ENCODE peak calls at places on chromosomes 1 and 21, in ten cellular contexts. C, Y, X, W, O, H, M, U, D and T are unnamed samples. For H3K4me1, the result is how much of the 10 kb centered on the place peaks cover.

GRCh38 chr1:63835075-63835633 is 61.3 kb downstream of the ROR1 start:
- DNase-seq in C (peak), Y (no peak), X (no peak), W (no peak), O (no peak), H (no peak), M (no peak), U (no peak), D (no peak), T (no peak)

GRCh38 chr1:157521056-157521455 is 31.3 kb downstream of the FCRL5 start:
- DNase-seq in C (no peak), Y (no peak), X (no peak), W (no peak), O (no peak), H (no peak), M (no peak), U (no peak), D (no peak), T (no peak)

GRCh38 chr1:237542525-237543418 is 347.9 kb downstream of the ZP4 start:
- DNase-seq in C (no peak), Y (no peak), X (no peak), W (no peak), O (no peak), H (no peak), M (no peak), U (no peak), D (no peak), T (no peak)

GRCh38 chr21:14533555-14534400 is 12.3 kb downstream of the SAMSN1 start:
- DNase-seq in C (no peak), Y (no peak), X (no peak), W (no peak), O (no peak), H (peak), M (no peak), U (no peak), D (no peak), T (no peak)

GRCh38 chr1:182392045-182393028 is 747 bp upstream of the GLUL start:
- DNase-seq in C (peak), Y (peak), X (no peak), W (no peak), O (no peak), H (no peak), M (peak), U (peak), D (peak), T (peak)

GRCh38 chr1:208374391-208374941 is 130.3 kb upstream of the PLXNA2 start:
- DNase-seq in C (no peak), Y (no peak), X (peak), W (no peak), O (no peak), H (no peak), M (no peak), U (no peak), D (no peak), T (no peak)

GRCh38 chr1:208206092-208206698 is 38.0 kb downstream of the PLXNA2 start:
- DNase-seq in C (no peak), Y (no peak), X (no peak), W (no peak), O (no peak), H (no peak), M (no peak), U (no peak), D (no peak), T (no peak)

GRCh38 chr1:56146449-56146848 is 432.9 kb downstream of the PLPP3 start:
- DNase-seq in C (peak), Y (no peak), X (no peak), W (no peak), O (no peak), H (no peak), M (no peak), U (no peak), D (peak), T (no peak)

GRCh38 chr1:180941518-180942275 is 29.0 kb downstream of the KIAA1614 start:
- DNase-seq in C (no peak), Y (no peak), X (no peak), W (no peak), O (no peak), H (peak), M (no peak), U (no peak), D (no peak), T (no peak)

GRCh38 chr1:57162607-57163235 is 196.9 kb upstream of the C8B start:
- DNase-seq in C (no peak), Y (no peak), X (no peak), W (no peak), O (no peak), H (no peak), M (no peak), U (no peak), D (no peak), T (no peak)

GRCh38 chr1:10415211-10415930 is 14.9 kb upstream of the CENPS start:
- DNase-seq in C (peak), Y (peak), X (no peak), W (no peak), O (no peak), H (peak), M (peak), U (no peak), D (peak), T (no peak)

GRCh38 chr1:110187139-110187890 is 22.8 kb upstream of the KCNC4 start:
- DNase-seq in C (no peak), Y (no peak), X (no peak), W (no peak), O (no peak), H (no peak), M (no peak), U (no peak), D (no peak), T (no peak)

GRCh38 chr1:176786274-176786673 is 323.3 kb downstream of the PAPPA2 start:
- DNase-seq in C (no peak), Y (no peak), X (no peak), W (no peak), O (no peak), H (no peak), M (no peak), U (no peak), D (no peak), T (no peak)

GRCh38 chr1:168234846-168235547 is 9.2 kb downstream of the SFT2D2 start:
- DNase-seq in C (peak), Y (no peak), X (no peak), W (no peak), O (no peak), H (peak), M (no peak), U (no peak), D (no peak), T (no peak)

GRCh38 chr1:21672478-21673276 is 3.5 kb upstream of the RAP1GAP start:
- DNase-seq in C (peak), Y (no peak), X (no peak), W (no peak), O (no peak), H (no peak), M (no peak), U (no peak), D (no peak), T (peak)

GRCh38 chr1:31772669-31773248 is 8.6 kb upstream of the ADGRB2 start:
- DNase-seq in C (no peak), Y (no peak), X (no peak), W (no peak), O (no peak), H (no peak), M (no peak), U (no peak), D (no peak), T (no peak)
- H3K4me3 ChIP-seq in C (no peak), Y (peak), X (no peak), W (peak), O (no peak), H (no peak), M (no peak), U (peak), D (peak), T (peak)

GRCh38 chr1:209651148-209651547 is 1.1 kb downstream of the LAMB3 start:
- DNase-seq in C (peak), Y (peak), X (peak), W (no peak), O (no peak), H (peak), M (peak), U (peak), D (peak), T (peak)

GRCh38 chr1:209655412-209655811 is 3.2 kb upstream of the LAMB3 start:
- DNase-seq in C (no peak), Y (no peak), X (no peak), W (no peak), O (no peak), H (no peak), M (no peak), U (no peak), D (no peak), T (no peak)

GRCh38 chr1:209652121-209652742 is at the start of gene LAMB3:
- DNase-seq in C (no peak), Y (peak), X (no peak), W (no peak), O (no peak), H (peak), M (peak), U (no peak), D (no peak), T (no peak)

GRCh38 chr1:209653915-209654351 is 1.7 kb upstream of the LAMB3 start:
- DNase-seq in C (no peak), Y (peak), X (no peak), W (no peak), O (no peak), H (no peak), M (peak), U (no peak), D (no peak), T (no peak)

DNA sequence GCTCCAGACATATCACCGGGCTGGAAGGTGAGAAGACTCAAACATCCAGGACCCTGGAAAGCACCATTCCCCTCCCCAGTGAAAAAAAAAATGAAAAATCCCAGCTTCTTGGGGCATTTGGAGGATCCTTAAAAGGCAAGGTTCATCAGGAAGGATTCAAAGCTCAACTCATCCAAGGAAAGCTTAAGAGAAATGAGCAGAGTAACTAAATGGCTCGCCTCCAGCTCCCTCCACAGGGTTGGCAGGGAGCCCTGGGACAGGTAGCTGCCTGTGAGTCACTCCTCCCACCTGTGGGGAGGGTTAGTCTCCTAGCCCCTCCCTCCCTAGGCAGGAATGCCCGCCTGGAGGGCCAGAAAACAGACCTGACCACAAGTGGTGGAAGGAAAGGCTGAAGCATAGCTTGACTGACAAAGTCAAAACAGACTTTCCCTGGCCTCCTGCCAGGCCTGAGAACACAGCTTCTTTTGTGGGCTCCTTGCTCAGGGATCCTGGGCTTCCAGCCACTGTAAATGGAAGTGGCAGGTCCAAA is 712 bp upstream of the LAMB3 start:
- DNase-seq in C (peak), Y (peak), X (peak), W (no peak), O (peak), H (peak), M (peak), U (peak), D (peak), T (peak)
- H3K4me1 ChIP-seq in C (under half), Y (half or more), X (under half), W (half or more), O (under half), H (under half), M (under half), U (under half), D (under half), T (under half)

GRCh38 chr1:230159580-230159979 is 92.5 kb downstream of the GALNT2 start:
- DNase-seq in C (no peak), Y (no peak), X (no peak), W (no peak), O (no peak), H (no peak), M (no peak), U (no peak), D (no peak), T (no peak)
- TF ChIP-seq POLR2A in C (no peak), Y (no peak), X (no peak), W (no peak), O (no peak), H (no peak), M (no peak), U (no peak), D (no peak), T (no peak)

GRCh38 chr1:48939828-48940227 is 163.1 kb upstream of the BEND5 start:
- DNase-seq in C (no peak), Y (no peak), X (no peak), W (no peak), O (no peak), H (no peak), M (no peak), U (no peak), D (no peak), T (no peak)

GRCh38 chr1:48938975-48939374 is 162.3 kb upstream of the BEND5 start:
- DNase-seq in C (no peak), Y (no peak), X (no peak), W (no peak), O (no peak), H (no peak), M (no peak), U (no peak), D (no peak), T (no peak)

GRCh38 chr1:48937732-48938131 is 161.0 kb upstream of the BEND5 start:
- DNase-seq in C (no peak), Y (no peak), X (no peak), W (no peak), O (no peak), H (no peak), M (no peak), U (no peak), D (no peak), T (no peak)

GRCh38 chr1:48940354-48940753 is 163.7 kb upstream of the BEND5 start:
- DNase-seq in C (no peak), Y (no peak), X (no peak), W (no peak), O (no peak), H (no peak), M (no peak), U (no peak), D (no peak), T (no peak)

DNA sequence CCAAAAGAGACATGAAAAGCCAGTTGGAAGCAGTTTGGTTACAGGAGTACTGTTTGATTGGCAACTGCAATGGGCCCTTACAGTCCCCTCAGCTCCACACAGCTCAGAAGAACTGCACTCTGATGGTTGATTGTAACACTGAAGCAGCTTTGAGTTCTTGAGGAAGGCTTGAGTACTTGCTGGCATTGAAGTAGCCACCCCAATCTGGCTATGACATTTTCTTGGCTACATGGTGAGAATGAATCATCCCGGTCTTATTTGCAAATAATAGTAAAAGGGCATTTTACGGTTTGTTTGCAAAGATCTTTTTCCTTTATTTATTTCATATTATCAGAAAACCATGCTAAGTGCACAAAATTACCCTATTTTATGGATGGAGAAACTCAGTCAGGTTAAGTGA is 159.7 kb upstream of the BEND5 start:
- DNase-seq in C (no peak), Y (no peak), X (no peak), W (no peak), O (no peak), H (no peak), M (no peak), U (no peak), D (no peak), T (no peak)
- H3K4me3 ChIP-seq in C (no peak), Y (no peak), X (no peak), W (no peak), O (no peak), H (no peak), M (no peak), U (no peak), D (no peak), T (no peak)

DNA sequence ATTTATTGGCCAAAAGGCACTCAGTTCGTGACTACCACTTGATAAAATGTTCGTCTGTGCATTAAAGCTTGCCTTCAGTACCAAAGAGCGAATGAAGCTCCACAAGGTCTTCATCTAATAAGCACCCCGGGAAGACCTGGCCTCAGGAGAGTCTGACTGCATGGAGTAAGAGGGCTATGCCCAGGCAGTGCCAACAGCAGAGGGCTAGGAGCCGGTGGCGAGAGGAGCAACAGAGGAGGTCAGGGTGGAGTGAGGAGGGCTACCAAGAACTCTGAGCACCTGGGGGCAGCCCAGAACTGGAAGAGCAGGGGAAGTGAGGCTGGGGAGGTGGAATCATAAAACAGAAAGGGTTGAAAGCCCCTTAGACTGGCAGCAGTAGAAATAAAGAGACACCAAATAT is 171.2 kb downstream of the RHOU start:
- DNase-seq in C (no peak), Y (no peak), X (no peak), W (no peak), O (no peak), H (no peak), M (no peak), U (no peak), D (no peak), T (no peak)
- H3K4me1 ChIP-seq in C (under half), Y (under half), X (under half), W (under half), O (under half), H (under half), M (under half), U (under half), D (under half), T (under half)

DNA sequence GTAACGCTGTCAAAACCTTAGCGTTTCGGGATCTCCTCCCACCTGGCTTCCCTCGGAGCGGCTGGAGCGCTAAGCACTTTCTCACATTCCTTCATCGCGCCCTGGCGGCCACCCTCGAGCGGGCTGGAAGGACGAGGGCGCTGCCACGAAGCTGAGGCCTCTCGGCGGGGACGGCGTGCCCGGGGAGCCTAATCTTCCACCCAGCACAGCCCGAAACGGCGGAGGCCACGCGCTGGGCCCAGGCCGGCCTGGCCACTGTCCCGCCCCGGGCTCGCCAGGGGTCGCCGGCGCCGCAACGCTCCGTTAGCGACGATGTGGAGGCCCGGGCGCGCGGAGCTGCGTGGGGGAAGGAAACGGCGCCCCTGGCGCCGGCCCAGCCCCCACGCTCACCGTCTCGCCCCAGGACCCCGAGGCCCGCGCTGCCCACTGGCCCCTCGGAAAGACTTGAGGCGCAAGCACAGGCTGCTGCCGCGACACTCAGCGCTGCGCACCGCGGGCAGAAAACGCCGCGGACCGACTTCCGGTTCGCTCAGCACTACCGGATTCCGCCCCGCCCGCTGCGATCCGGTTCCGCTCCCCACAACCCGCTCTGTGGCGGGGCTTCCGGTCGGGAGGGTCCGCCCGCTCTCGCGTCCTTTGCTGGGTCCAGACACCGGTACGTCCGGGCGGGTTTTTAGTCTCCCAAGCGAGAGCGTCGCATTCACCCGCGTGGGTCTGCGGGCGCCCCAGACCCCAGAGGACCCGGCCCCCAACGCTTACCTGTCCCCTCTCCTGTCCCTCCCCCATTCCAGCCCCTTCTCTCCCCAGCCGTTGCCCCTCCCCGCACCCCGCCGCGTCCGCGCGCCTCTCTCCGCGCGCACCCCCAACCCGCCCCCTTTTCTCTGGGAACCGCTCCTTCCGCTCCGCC is at the start of gene YBEY:
- DNase-seq in C (peak), Y (peak), X (peak), W (peak), O (peak), H (peak), M (peak), U (peak), D (peak), T (peak)
- TF ChIP-seq POLR2A in C (peak), Y (no peak), X (peak), W (no peak), O (peak), H (peak), M (peak), U (peak), D (peak), T (no peak)

GRCh38 chr1:1754051-1754815 is 24.0 kb downstream of the NADK start:
- DNase-seq in C (no peak), Y (no peak), X (no peak), W (no peak), O (no peak), H (peak), M (no peak), U (no peak), D (no peak), T (no peak)
- H3K4me3 ChIP-seq in C (no peak), Y (no peak), X (no peak), W (no peak), O (no peak), H (no peak), M (no peak), U (no peak), D (no peak), T (no peak)

DNA sequence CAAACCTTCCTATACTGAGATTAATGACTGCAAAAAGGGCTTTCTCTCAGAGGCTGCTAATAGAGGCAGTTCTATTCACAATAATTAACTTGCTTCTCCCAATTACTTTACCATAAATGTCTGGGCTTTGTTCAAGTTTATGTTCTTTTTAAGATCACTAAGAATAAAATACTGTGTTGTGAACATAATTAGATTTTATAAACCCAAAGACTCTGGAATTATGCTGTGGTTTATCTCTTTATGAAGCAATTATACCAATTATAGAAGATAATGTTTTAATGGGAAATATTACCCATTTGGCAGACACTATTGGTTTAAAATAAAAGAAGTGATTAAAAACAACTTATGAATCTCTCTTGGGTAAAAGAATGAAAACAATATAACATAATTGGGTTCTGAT is 43.5 kb upstream of the IL12RB2 start:
- DNase-seq in C (no peak), Y (no peak), X (no peak), W (no peak), O (no peak), H (no peak), M (no peak), U (no peak), D (no peak), T (no peak)
- H3K4me1 ChIP-seq in C (under half), Y (under half), X (under half), W (under half), O (under half), H (under half), M (under half), U (under half), D (under half), T (under half)